ENCODE peak calls at places on chromosome 12, in four cellular contexts. U is progenitor cell of endocrine pancreas, A is tibial artery, Q is HFFc6. B is an unnamed sample.

GRCh38 chr12:65891987-65892481 is 67.8 kb downstream of the HMGA2 start:
- DNase-seq in A (peak), Q (peak), U (no peak), B (no peak)

GRCh38 chr12:100360450-100360849 is 3.6 kb downstream of the SLC17A8 start:
- DNase-seq in Q (no peak), A (no peak), U (no peak), B (no peak)

GRCh38 chr12:113239811-113240331 is 18.6 kb downstream of the TPCN1 start:
- DNase-seq in U (no peak), Q (no peak), A (peak), B (peak)

GRCh38 chr12:60714141-60714900 is 1118.5 kb downstream of the SLC16A7 start:
- DNase-seq in U (no peak), A (no peak), Q (no peak), B (no peak)

GRCh38 chr12:117034249-117034648 is 65.0 kb downstream of the TESC start:
- DNase-seq in U (no peak), Q (no peak), A (no peak), B (no peak)

GRCh38 chr12:59736786-59737185 is 141.0 kb downstream of the SLC16A7 start:
- DNase-seq in A (no peak), Q (peak), U (no peak), B (peak)

GRCh38 chr12:131404705-131405104 is 306.2 kb upstream of the SFSWAP start:
- DNase-seq in Q (no peak), U (no peak), A (no peak), B (no peak)

GRCh38 chr12:50195832-50196231 is 28.7 kb upstream of the CERS5 start:
- DNase-seq in A (no peak), Q (peak), U (no peak), B (no peak)

GRCh38 chr12:38384816-38385491 is 68.4 kb downstream of the ALG10B start:
- DNase-seq in A (no peak), U (no peak), Q (no peak), B (peak)

GRCh38 chr12:131912526-131913274 is 16.4 kb upstream of the PUS1 start:
- DNase-seq in Q (peak), U (no peak), A (peak), B (no peak)

GRCh38 chr12:113149361-113150150 is at the start of gene CFAP73:
- DNase-seq in U (peak), A (no peak), Q (peak), B (peak)

GRCh38 chr12:31280183-31280582 is 45.8 kb downstream of the SINHCAF start:
- DNase-seq in Q (no peak), A (no peak), U (no peak), B (no peak)

GRCh38 chr12:88579572-88579940 is 715 bp downstream of the KITLG start:
- DNase-seq in U (peak), A (peak), Q (no peak), B (peak)

GRCh38 chr12:88578274-88578673 is 2.0 kb downstream of the KITLG start:
- DNase-seq in Q (peak), A (no peak), U (no peak), B (no peak)

GRCh38 chr12:88577537-88577936 is 2.7 kb downstream of the KITLG start:
- DNase-seq in A (no peak), U (no peak), Q (peak), B (no peak)

GRCh38 chr12:88578821-88579518 is 1.3 kb downstream of the KITLG start:
- DNase-seq in U (peak), A (no peak), Q (peak), B (peak)

DNA sequence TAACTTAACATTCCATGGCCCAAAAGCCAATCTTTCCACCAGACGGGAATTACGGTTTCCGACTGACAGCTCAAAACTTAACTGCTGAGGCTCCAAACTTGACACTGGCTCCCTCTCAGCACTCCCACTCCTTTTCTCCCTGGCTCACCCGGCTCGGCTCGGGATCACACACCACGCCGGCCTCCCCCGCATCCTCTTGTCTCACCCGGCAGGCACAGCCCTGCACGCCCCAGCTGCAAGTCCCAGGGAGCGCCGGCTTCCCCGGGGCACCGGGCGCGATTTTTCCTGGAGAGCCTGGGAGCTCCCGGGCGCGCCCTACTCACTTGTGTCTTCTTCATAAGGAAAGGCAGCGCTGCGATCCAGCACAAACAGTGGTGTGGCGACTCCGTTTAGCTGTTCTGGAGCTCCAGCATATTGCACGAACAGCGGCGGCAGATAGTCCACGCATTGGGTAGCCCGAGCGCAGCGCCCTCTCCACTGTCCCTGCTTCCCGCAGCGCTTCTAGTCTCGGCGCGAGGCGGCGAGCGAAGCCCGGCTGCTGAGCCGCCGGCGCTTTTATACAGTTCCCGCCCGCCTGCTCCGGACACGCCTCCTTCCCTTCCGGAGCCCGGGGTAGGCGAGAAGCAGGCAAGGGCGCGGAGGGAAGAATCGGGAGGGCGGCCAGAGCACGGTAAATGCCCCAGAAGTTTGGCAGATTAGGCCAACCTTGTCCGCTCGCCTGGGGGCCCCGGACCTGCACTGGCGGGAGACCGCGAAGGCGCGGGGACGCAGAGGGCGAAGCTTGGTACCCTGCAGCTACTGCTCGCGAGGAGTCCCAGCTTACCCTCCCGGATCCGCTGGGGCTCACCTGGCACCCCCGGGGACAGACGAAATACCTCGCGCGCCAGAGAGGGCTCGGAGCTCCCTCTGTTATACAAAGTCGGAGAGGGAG is at the start of gene KITLG:
- DNase-seq in U (peak), A (peak), Q (peak), B (peak)
- TF ChIP-seq CTCF in U (peak), A (no peak), Q (peak), B (no peak)

DNA sequence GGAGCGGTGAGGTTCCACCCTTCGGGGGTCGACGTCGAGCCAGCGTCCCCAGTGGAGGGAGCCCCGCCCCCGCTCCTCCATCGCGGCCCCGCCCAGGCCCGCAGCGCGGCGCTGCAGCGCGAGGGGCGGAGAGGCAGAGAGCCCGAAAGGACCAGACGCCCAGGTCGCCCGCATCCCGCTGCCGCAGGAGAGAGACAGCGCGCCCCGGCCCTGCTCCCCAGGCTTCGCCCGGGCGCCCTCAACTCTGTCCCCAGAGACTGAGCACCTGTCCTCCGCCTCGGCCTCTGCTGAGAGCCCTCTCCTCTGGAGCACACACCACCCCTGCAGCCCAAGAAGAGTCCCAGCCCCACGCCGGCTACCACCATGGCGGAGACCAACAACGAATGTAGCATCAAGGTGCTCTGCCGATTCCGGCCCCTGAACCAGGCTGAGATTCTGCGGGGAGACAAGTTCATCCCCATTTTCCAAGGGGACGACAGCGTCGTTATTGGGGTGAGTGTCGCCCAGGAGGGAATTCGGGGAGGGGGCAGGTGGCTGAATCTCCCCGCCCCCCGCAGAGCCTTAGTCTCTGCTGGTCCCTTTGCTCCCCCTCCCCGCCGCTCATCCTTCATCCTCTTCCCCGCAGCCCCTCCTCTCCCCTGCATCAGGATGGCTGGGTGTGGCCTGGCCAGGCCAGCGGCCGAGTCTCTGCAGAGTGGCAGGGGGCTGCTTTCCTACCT is at the start of gene KIF5A:
- DNase-seq in Q (no peak), U (peak), A (peak), B (peak)
- TF ChIP-seq CTCF in Q (peak), U (no peak), A (no peak), B (no peak)

DNA sequence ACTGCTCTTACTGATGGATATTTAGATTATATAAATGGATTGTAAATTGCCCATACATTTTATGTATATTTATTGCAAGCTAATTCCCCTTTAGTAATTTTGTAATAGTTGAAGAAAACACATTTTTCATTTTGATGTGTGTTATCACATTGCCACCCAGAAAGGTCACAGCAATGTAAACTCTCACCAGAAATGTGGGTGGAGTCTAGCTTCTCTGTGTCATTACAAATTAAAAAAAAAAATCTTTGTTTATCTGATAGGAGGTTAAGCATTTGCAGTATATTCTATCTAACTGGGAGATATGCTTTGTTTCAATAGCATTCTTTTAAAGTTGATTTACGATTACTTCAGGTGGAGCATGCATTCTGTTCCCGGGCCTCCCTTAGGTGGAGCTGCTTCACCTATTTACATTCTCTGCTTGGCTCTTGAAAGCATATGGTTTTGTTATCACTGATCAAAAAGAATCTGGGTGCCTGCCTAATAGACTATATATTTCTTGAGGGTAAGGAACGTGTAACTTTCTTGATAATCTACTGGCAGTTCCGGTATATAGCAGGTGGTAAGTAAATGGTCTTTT is 7.9 kb downstream of the ADIPOR2 start:
- DNase-seq in A (no peak), Q (no peak), U (no peak), B (no peak)
- TF ChIP-seq CTCF in A (no peak), Q (no peak), U (peak), B (no peak)

DNA sequence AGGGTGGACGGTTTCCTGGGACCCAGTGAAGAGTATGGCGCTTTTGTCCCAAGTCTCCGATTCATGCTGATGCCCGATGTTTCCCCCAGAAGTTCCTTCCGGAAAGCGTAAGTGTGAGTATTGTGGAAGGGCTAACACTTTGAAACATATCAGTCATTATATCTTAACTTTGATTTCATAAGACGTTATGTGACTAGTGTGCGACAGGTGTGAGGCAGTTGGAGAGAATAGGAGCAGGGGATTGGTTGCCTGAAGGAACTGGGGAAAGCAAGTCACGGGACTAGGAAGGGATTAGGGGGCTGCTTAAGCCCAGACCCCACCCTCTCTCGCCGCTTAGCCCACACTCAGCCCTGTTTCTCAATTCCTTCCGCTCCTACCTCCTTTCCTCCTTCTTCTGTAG is 154.9 kb downstream of the CHST11 start:
- DNase-seq in A (peak), U (no peak), Q (no peak), B (no peak)
- TF ChIP-seq CTCF in A (no peak), U (no peak), Q (no peak), B (no peak)

B was measured in glutamatergic neuron.